ENCODE peak calls at places on chromosomes 3 and 15, in six cellular contexts. P, Z, J, L, B and K are unnamed samples.

GRCh38 chr3:133930341-133930933 is 34.8 kb upstream of the RAB6B start:
- DNase-seq in B (peak; percentile 29), J (no peak), Z (no peak), P (no peak), L (no peak), K (no peak)

GRCh38 chr3:196660381-196661166 is 21.1 kb downstream of the NRROS start:
- DNase-seq in L (no peak), B (no peak), P (no peak), J (no peak), Z (peak; percentile 81), K (no peak)

GRCh38 chr15:57432141-57432701 is 55.9 kb downstream of the CGNL1 start:
- DNase-seq in P (no peak), J (no peak), B (no peak), Z (peak; percentile 26), L (no peak), K (no peak)

GRCh38 chr15:63401078-63401477 is 19.4 kb upstream of the CA12 start:
- DNase-seq in Z (no peak), L (no peak), P (no peak), J (no peak), B (no peak), K (no peak)

GRCh38 chr3:129845956-129846355 is 47.6 kb downstream of the TMCC1 start:
- DNase-seq in P (no peak), B (peak; percentile 28), Z (no peak), J (no peak), L (no peak), K (no peak)

GRCh38 chr3:185353823-185354614 is 8.9 kb upstream of the MAP3K13 start:
- DNase-seq in B (peak; percentile 74), Z (peak; percentile 79), J (peak; percentile 70), P (peak; percentile 43), L (peak; percentile 27), K (peak; percentile 61)

GRCh38 chr3:195356151-195357086 is 85.5 kb upstream of the XXYLT1 start:
- DNase-seq in Z (no peak), B (peak; percentile 80), P (peak; percentile 66), L (no peak), J (no peak), K (no peak)

GRCh38 chr3:194269610-194270145 is 81.5 kb downstream of the CPN2 start:
- DNase-seq in B (peak; percentile 97), L (peak; percentile 89), P (peak; percentile 98), J (peak; percentile 91), Z (peak; percentile 66), K (peak; percentile 83)

GRCh38 chr3:99954914-99955644 is 137.4 kb downstream of the CMSS1 start:
- DNase-seq in B (no peak), P (no peak), J (no peak), L (no peak), Z (no peak), K (no peak)

GRCh38 chr3:185715091-185715490 is 109.8 kb downstream of the IGF2BP2 start:
- DNase-seq in P (no peak), B (no peak), Z (no peak), J (no peak), L (no peak), K (no peak)

GRCh38 chr15:80325206-80325605 is 73.2 kb upstream of the CTXND1 start:
- DNase-seq in P (no peak), L (no peak), B (peak; percentile 15), Z (no peak), J (no peak), K (no peak)

GRCh38 chr15:63524316-63525015 is 20.1 kb downstream of the USP3 start:
- DNase-seq in J (no peak), B (no peak), P (no peak), Z (no peak), L (no peak), K (no peak)

GRCh38 chr3:177196473-177197040 is 725 bp downstream of the TBL1XR1 start:
- DNase-seq in Z (peak; percentile 23), P (no peak), J (peak; percentile 74), L (peak; percentile 25), B (peak; percentile 29), K (no peak)

GRCh38 chr15:87744815-87745214 is 511.7 kb downstream of the NTRK3 start:
- DNase-seq in J (no peak), P (no peak), Z (no peak), L (no peak), B (no peak), K (no peak)
- H3K27ac ChIP-seq in J (no peak overlapping the region), P (no peak overlapping the region), Z (no peak overlapping the region), L (no peak overlapping the region), B (no peak overlapping the region), K (no peak overlapping the region)

GRCh38 chr3:119599558-119600174 is 2.0 kb downstream of the PLA1A start:
- DNase-seq in L (no peak), B (no peak), J (no peak), Z (no peak), P (no peak), K (no peak)

GRCh38 chr3:119602676-119603075 is 5.0 kb downstream of the PLA1A start:
- DNase-seq in P (no peak), L (no peak), J (no peak), B (no peak), Z (no peak), K (no peak)

GRCh38 chr3:119601154-119601553 is 3.5 kb downstream of the PLA1A start:
- DNase-seq in B (no peak), P (no peak), J (no peak), Z (no peak), L (no peak), K (no peak)

GRCh38 chr3:119598410-119599098 is 869 bp downstream of the PLA1A start:
- DNase-seq in J (no peak), Z (no peak), L (no peak), P (no peak), B (no peak), K (no peak)

DNA sequence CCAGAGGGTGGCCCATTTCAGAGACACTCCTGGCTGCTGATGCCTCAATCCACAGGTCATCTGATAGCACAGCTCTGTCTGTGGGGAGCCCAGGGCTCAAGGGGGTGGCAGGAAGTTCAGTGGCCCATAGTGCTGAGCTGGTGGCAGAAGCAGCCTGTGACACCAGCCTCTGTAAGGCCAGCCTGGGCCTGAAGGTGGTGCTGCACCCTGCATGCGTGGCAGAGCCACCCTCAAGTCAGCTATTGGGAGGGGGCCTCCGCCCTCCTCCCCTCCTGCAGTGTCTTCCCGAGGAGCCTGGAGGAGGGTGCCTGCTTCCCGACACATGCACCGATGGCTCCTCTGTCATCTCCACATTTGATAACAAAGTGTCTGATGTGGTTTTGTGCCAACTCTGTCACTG is 3.0 kb downstream of the PLA1A start:
- DNase-seq in B (peak; percentile 70), Z (no peak), L (no peak), P (peak; percentile 53), J (no peak), K (no peak)
- TF ChIP-seq CTCF in B (peak; percentile 69), Z (peak; percentile 12), L (no peak), P (peak; percentile 38), J (no peak), K (no peak)

DNA sequence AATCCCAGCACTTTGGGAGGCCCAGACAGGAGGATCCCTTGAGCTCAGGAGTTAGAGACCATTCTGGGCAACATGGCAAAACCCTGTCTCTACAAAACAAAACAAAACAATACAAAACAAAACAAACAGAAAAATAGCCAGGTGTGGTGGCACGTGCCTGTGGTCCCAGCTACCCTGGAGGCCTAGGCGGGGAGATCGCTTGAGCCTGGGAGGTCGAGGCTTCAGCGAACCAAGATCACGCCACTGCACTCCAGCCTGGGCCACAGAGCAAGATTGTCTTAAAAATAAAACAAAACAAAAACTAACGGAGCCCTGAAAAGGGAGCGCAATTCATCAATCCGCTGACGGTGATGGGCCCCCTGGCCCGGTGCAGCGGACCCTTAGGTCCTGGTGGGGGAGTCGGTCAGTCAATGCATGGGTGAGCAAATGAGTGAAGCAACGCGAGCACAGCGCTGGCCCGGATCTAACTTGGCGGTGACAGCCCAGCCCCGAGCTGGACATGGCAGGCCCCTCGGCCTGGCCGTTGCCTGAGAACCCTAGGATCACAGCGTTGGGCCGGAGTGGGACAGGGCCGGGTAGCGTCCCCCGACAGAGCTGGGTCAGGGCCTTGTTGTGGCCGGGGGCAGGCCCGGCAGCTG is 52.4 kb upstream of the BLM start:
- DNase-seq in J (peak; percentile 82), L (peak; percentile 55), P (peak; percentile 55), B (peak; percentile 56), Z (peak; percentile 40), K (no peak)
- TF ChIP-seq POLR2A in J (no peak), L (no peak), P (no peak), B (no peak), Z (no peak), K (no peak)

GRCh38 chr3:156814295-156814694 is 11.9 kb upstream of the LEKR1 start:
- DNase-seq in Z (no peak), L (no peak), J (no peak), P (no peak), B (no peak), K (no peak)

GRCh38 chr3:156806698-156807097 is 19.5 kb upstream of the LEKR1 start:
- DNase-seq in B (no peak), L (no peak), Z (no peak), J (no peak), P (no peak), K (no peak)

GRCh38 chr3:156812521-156813335 is 13.4 kb upstream of the LEKR1 start:
- DNase-seq in B (no peak), Z (peak; percentile 50), J (no peak), L (no peak), P (no peak), K (no peak)

GRCh38 chr3:156808025-156808424 is 18.1 kb upstream of the LEKR1 start:
- DNase-seq in J (no peak), L (no peak), P (no peak), B (no peak), Z (no peak), K (no peak)

GRCh38 chr3:156811092-156811862 is 14.9 kb upstream of the LEKR1 start:
- DNase-seq in Z (no peak), P (no peak), J (no peak), L (no peak), B (no peak), K (no peak)
- H3K27ac ChIP-seq in Z (no peak overlapping the region), P (no peak overlapping the region), J (peak overlapping the region; percentile 85), L (no peak overlapping the region), B (no peak overlapping the region), K (peak overlapping the region; percentile 20)

DNA sequence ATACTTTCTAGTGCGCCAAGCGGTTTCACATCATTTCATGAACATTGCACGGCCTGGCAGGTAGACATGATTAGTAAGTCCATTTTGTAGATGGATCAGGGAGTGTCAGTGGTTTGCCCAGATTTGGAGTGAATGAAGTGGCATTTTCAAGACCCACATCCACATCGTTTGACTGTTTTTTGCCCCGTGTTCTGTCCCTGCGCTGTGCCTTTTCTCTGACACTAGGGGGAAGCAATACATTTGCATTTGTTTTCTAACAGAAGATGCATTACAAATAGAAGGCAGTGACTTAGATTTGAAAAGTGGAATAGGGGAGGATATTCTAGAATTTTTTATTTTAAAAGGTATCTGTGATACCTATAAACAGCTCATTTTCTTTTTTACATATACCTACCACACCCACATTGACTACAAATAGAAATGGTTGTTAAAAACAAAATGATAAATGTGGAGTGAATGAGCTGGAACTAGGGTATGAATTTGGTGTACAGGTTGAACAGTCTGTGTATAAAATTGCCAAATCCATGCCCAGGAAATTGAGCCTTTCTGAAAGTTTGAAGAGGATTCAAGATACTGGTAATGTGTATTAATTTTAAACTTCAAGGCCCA is 98.0 kb downstream of the USP13 start:
- DNase-seq in P (no peak), Z (no peak), J (no peak), L (no peak), B (no peak), K (no peak)
- TF ChIP-seq CTCF in P (peak; percentile 26), Z (peak; percentile 48), J (peak; percentile 9), L (peak; percentile 17), B (peak; percentile 45), K (no peak)

DNA sequence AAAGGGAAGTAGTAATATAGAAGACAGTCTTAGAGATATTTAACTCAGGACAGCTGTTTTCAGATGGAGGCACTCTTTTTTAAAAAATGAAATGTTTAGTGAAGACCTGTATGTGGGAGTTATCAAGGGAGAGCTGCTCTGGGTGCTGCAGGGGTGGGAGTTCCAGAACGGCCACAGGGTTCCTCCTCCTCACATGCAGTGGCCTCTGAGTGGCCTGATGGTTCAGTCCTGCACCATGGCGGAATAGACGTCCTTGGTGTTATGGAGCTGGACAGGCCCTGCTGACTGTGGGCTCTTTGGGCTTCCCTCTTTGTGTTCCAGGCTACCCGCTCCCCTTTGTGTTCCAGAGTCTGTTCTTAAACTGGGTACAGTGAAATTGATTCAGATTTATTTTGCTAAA is 126.1 kb downstream of the CHST2 start:
- DNase-seq in L (no peak), B (no peak), P (no peak), Z (no peak), J (no peak), K (no peak)
- TF ChIP-seq POLR2A in L (no peak), B (no peak), P (no peak), Z (no peak), J (no peak), K (no peak)